ENCODE peak calls at places on chromosomes 11 and 22, in eight cellular contexts. One of them, this sample, is unnamed.

GRCh38 chr11:34174411-34175041 is 69.1 kb downstream of the NAT10 start:
- DNase-seq in NCI-H510A treated with DMSO at 0.1 percent for 48 hours: peak; percentile 7
- DNase-seq in glutamatergic neuron: peak; percentile 92
- DNase-seq in left kidney: peak; percentile 92
- DNase-seq in BJ: no peak
- DNase-seq in midbrain: peak; percentile 86
- DNase-seq in retinal pigment epithelial cell: no peak
- DNase-seq in NCI-H146: peak; percentile 65
- DNase-seq in this sample: peak; percentile 96

GRCh38 chr11:121592708-121593107 is 139.9 kb upstream of the SORL1-AS1 start:
- DNase-seq in BJ: no peak
- DNase-seq in left kidney: no peak
- DNase-seq in glutamatergic neuron: no peak
- DNase-seq in retinal pigment epithelial cell: no peak
- DNase-seq in NCI-H146: no peak
- DNase-seq in midbrain: no peak
- DNase-seq in NCI-H510A treated with DMSO at 0.1 percent for 48 hours: no peak
- DNase-seq in this sample: no peak

GRCh38 chr22:46669201-46669600 is 49.0 kb downstream of the GRAMD4 start:
- DNase-seq in BJ: no peak
- DNase-seq in NCI-H510A treated with DMSO at 0.1 percent for 48 hours: no peak
- DNase-seq in glutamatergic neuron: no peak
- DNase-seq in retinal pigment epithelial cell: no peak
- DNase-seq in NCI-H146: no peak
- DNase-seq in left kidney: no peak
- DNase-seq in midbrain: no peak
- DNase-seq in this sample: no peak

GRCh38 chr11:79060534-79060933 is 380.3 kb downstream of the TENM4 start:
- DNase-seq in retinal pigment epithelial cell: no peak
- DNase-seq in glutamatergic neuron: no peak
- DNase-seq in BJ: no peak
- DNase-seq in midbrain: no peak
- DNase-seq in NCI-H510A treated with DMSO at 0.1 percent for 48 hours: no peak
- DNase-seq in NCI-H146: no peak
- DNase-seq in left kidney: no peak
- DNase-seq in this sample: no peak

GRCh38 chr11:66906077-66906929 is 49.4 kb downstream of the LRFN4 start:
- DNase-seq in midbrain: no peak
- DNase-seq in retinal pigment epithelial cell: no peak
- DNase-seq in left kidney: no peak
- DNase-seq in glutamatergic neuron: no peak
- DNase-seq in NCI-H146: no peak
- DNase-seq in BJ: no peak
- DNase-seq in NCI-H510A treated with DMSO at 0.1 percent for 48 hours: no peak
- DNase-seq in this sample: peak; percentile 77

GRCh38 chr11:110759972-110760381 is 47.7 kb upstream of the ARHGAP20 start:
- DNase-seq in glutamatergic neuron: no peak
- DNase-seq in BJ: no peak
- DNase-seq in midbrain: no peak
- DNase-seq in left kidney: no peak
- DNase-seq in retinal pigment epithelial cell: peak; percentile 61
- DNase-seq in NCI-H510A treated with DMSO at 0.1 percent for 48 hours: no peak
- DNase-seq in NCI-H146: no peak
- DNase-seq in this sample: no peak

GRCh38 chr11:47917643-47918369 is 62.6 kb upstream of the PTPRJ start:
- DNase-seq in BJ: peak; percentile 64
- DNase-seq in midbrain: peak; percentile 6
- DNase-seq in left kidney: peak; percentile 81
- DNase-seq in NCI-H146: peak; percentile 28
- DNase-seq in retinal pigment epithelial cell: peak; percentile 76
- DNase-seq in glutamatergic neuron: no peak
- DNase-seq in NCI-H510A treated with DMSO at 0.1 percent for 48 hours: peak; percentile 91
- DNase-seq in this sample: peak; percentile 85

GRCh38 chr11:73381589-73381988 is 5.4 kb downstream of the RELT start:
- DNase-seq in NCI-H146: no peak
- DNase-seq in left kidney: no peak
- DNase-seq in retinal pigment epithelial cell: no peak
- DNase-seq in BJ: no peak
- DNase-seq in midbrain: no peak
- DNase-seq in glutamatergic neuron: no peak
- DNase-seq in NCI-H510A treated with DMSO at 0.1 percent for 48 hours: no peak
- DNase-seq in this sample: no peak

GRCh38 chr11:41177791-41178190 is 281.7 kb downstream of the LRRC4C start:
- DNase-seq in NCI-H510A treated with DMSO at 0.1 percent for 48 hours: no peak
- DNase-seq in left kidney: no peak
- DNase-seq in glutamatergic neuron: no peak
- DNase-seq in BJ: no peak
- DNase-seq in NCI-H146: no peak
- DNase-seq in midbrain: no peak
- DNase-seq in retinal pigment epithelial cell: no peak
- DNase-seq in this sample: no peak

GRCh38 chr22:42493393-42493792 is 26.2 kb downstream of the RRP7A start:
- DNase-seq in glutamatergic neuron: no peak
- DNase-seq in left kidney: peak; percentile 57
- DNase-seq in NCI-H146: no peak
- DNase-seq in BJ: no peak
- DNase-seq in NCI-H510A treated with DMSO at 0.1 percent for 48 hours: no peak
- DNase-seq in midbrain: no peak
- DNase-seq in retinal pigment epithelial cell: no peak
- DNase-seq in this sample: no peak

GRCh38 chr11:123137496-123138270 is 57.4 kb downstream of the CLMP start:
- DNase-seq in retinal pigment epithelial cell: no peak
- DNase-seq in left kidney: peak; percentile 91
- DNase-seq in NCI-H510A treated with DMSO at 0.1 percent for 48 hours: no peak
- DNase-seq in NCI-H146: peak; percentile 66
- DNase-seq in midbrain: peak; percentile 33
- DNase-seq in glutamatergic neuron: peak; percentile 76
- DNase-seq in BJ: peak; percentile 70
- DNase-seq in this sample: peak; percentile 85

GRCh38 chr22:50292643-50293440 is 14.6 kb downstream of the PLXNB2 start:
- DNase-seq in retinal pigment epithelial cell: no peak
- DNase-seq in glutamatergic neuron: no peak
- DNase-seq in NCI-H510A treated with DMSO at 0.1 percent for 48 hours: no peak
- DNase-seq in left kidney: no peak
- DNase-seq in midbrain: no peak
- DNase-seq in NCI-H146: no peak
- DNase-seq in BJ: no peak
- DNase-seq in this sample: no peak

GRCh38 chr11:113464416-113464815 is 10.8 kb downstream of the DRD2 start:
- DNase-seq in midbrain: no peak
- DNase-seq in left kidney: no peak
- DNase-seq in NCI-H510A treated with DMSO at 0.1 percent for 48 hours: peak; percentile 61
- DNase-seq in retinal pigment epithelial cell: no peak
- DNase-seq in BJ: no peak
- DNase-seq in NCI-H146: no peak
- DNase-seq in glutamatergic neuron: no peak
- DNase-seq in this sample: peak; percentile 28

GRCh38 chr11:110691961-110692360 is 20.3 kb downstream of the ARHGAP20 start:
- DNase-seq in NCI-H146: no peak
- DNase-seq in retinal pigment epithelial cell: no peak
- DNase-seq in midbrain: no peak
- DNase-seq in BJ: no peak
- DNase-seq in NCI-H510A treated with DMSO at 0.1 percent for 48 hours: no peak
- DNase-seq in left kidney: no peak
- DNase-seq in glutamatergic neuron: no peak
- DNase-seq in this sample: no peak

GRCh38 chr11:77250881-77251640 is 50.4 kb downstream of the GDPD4 start:
- DNase-seq in glutamatergic neuron: no peak
- DNase-seq in left kidney: no peak
- DNase-seq in retinal pigment epithelial cell: no peak
- DNase-seq in NCI-H146: no peak
- DNase-seq in NCI-H510A treated with DMSO at 0.1 percent for 48 hours: no peak
- DNase-seq in BJ: no peak
- DNase-seq in midbrain: no peak
- DNase-seq in this sample: no peak

GRCh38 chr22:21038405-21038804 is 6.0 kb upstream of the SLC7A4 start:
- DNase-seq in NCI-H146: no peak
- DNase-seq in NCI-H510A treated with DMSO at 0.1 percent for 48 hours: no peak
- DNase-seq in midbrain: no peak
- DNase-seq in BJ: no peak
- DNase-seq in left kidney: peak; percentile 35
- DNase-seq in retinal pigment epithelial cell: no peak
- DNase-seq in glutamatergic neuron: no peak
- DNase-seq in this sample: no peak

GRCh38 chr11:37721485-37721884 is 1123.4 kb upstream of the RAG2 start:
- DNase-seq in NCI-H510A treated with DMSO at 0.1 percent for 48 hours: no peak
- DNase-seq in midbrain: no peak
- DNase-seq in BJ: no peak
- DNase-seq in NCI-H146: no peak
- DNase-seq in left kidney: no peak
- DNase-seq in retinal pigment epithelial cell: no peak
- DNase-seq in glutamatergic neuron: no peak
- DNase-seq in this sample: no peak

GRCh38 chr22:28053871-28054621 is 135.0 kb upstream of the PITPNB start:
- DNase-seq in BJ: no peak
- DNase-seq in NCI-H510A treated with DMSO at 0.1 percent for 48 hours: no peak
- DNase-seq in NCI-H146: no peak
- DNase-seq in retinal pigment epithelial cell: no peak
- DNase-seq in midbrain: no peak
- DNase-seq in glutamatergic neuron: no peak
- DNase-seq in left kidney: no peak
- DNase-seq in this sample: no peak

GRCh38 chr11:12243511-12243910 is 133.1 kb downstream of the MICAL2 start:
- DNase-seq in left kidney: no peak
- DNase-seq in NCI-H146: peak; percentile 81
- DNase-seq in BJ: no peak
- DNase-seq in glutamatergic neuron: no peak
- DNase-seq in midbrain: no peak
- DNase-seq in NCI-H510A treated with DMSO at 0.1 percent for 48 hours: peak; percentile 64
- DNase-seq in retinal pigment epithelial cell: no peak
- DNase-seq in this sample: no peak

GRCh38 chr22:19965771-19966709 is 24.4 kb upstream of the TXNRD2 start:
- DNase-seq in retinal pigment epithelial cell: no peak
- DNase-seq in NCI-H510A treated with DMSO at 0.1 percent for 48 hours: no peak
- DNase-seq in NCI-H146: no peak
- DNase-seq in BJ: no peak
- DNase-seq in left kidney: peak; percentile 52
- DNase-seq in midbrain: peak; percentile 26
- DNase-seq in glutamatergic neuron: no peak
- DNase-seq in this sample: peak; percentile 76

GRCh38 chr11:63850946-63851345 is 12.0 kb downstream of the MARK2 start:
- DNase-seq in left kidney: no peak
- DNase-seq in retinal pigment epithelial cell: no peak
- DNase-seq in NCI-H146: no peak
- DNase-seq in NCI-H510A treated with DMSO at 0.1 percent for 48 hours: no peak
- DNase-seq in midbrain: no peak
- DNase-seq in glutamatergic neuron: no peak
- DNase-seq in BJ: no peak
- DNase-seq in this sample: no peak